ENCODE peak calls at places on chromosomes 13 and 19, in nine cellular contexts. One of them, this sample, is unnamed.

GRCh38 chr13:24693862-24694471 is 13.8 kb downstream of the ATP12A start:
- DNase-seq in GM23338: peak; percentile 95
- DNase-seq in HCT116: peak; percentile 74
- DNase-seq in PC-3: peak; percentile 78
- DNase-seq in IMR-90: peak; percentile 55
- DNase-seq in colonic mucosa: peak; percentile 49
- DNase-seq in A549: peak; percentile 70
- DNase-seq in A673: peak; percentile 85
- DNase-seq in CD8-positive, alpha-beta T cell: no peak
- DNase-seq in this sample: peak; percentile 42

GRCh38 chr19:57096640-57097361 is 23.0 kb upstream of the USP29 start:
- DNase-seq in GM23338: no peak
- DNase-seq in HCT116: no peak
- DNase-seq in PC-3: no peak
- DNase-seq in IMR-90: no peak
- DNase-seq in colonic mucosa: no peak
- DNase-seq in A549: no peak
- DNase-seq in A673: peak; percentile 34
- DNase-seq in CD8-positive, alpha-beta T cell: no peak
- DNase-seq in this sample: no peak

GRCh38 chr19:51000981-51001380 is 423 bp downstream of the KLK8 start:
- DNase-seq in GM23338: peak; percentile 84
- DNase-seq in HCT116: no peak
- DNase-seq in PC-3: no peak
- DNase-seq in IMR-90: no peak
- DNase-seq in colonic mucosa: no peak
- DNase-seq in A549: no peak
- DNase-seq in A673: no peak
- DNase-seq in CD8-positive, alpha-beta T cell: no peak
- DNase-seq in this sample: no peak

GRCh38 chr19:1970003-1970805 is 29.2 kb downstream of the CSNK1G2 start:
- DNase-seq in GM23338: no peak
- DNase-seq in HCT116: no peak
- DNase-seq in PC-3: peak; percentile 79
- DNase-seq in IMR-90: no peak
- DNase-seq in colonic mucosa: no peak
- DNase-seq in A549: no peak
- DNase-seq in A673: no peak
- DNase-seq in CD8-positive, alpha-beta T cell: no peak
- DNase-seq in this sample: no peak

GRCh38 chr13:97142452-97142851 is 79.7 kb upstream of the MBNL2 start:
- DNase-seq in GM23338: peak; percentile 56
- DNase-seq in HCT116: peak; percentile 78
- DNase-seq in PC-3: no peak
- DNase-seq in IMR-90: no peak
- DNase-seq in colonic mucosa: peak; percentile 77
- DNase-seq in A549: peak; percentile 53
- DNase-seq in A673: no peak
- DNase-seq in CD8-positive, alpha-beta T cell: no peak
- DNase-seq in this sample: peak; percentile 21

GRCh38 chr13:85261757-85262346 is 537.4 kb downstream of the SLITRK6 start:
- DNase-seq in GM23338: peak; percentile 11
- DNase-seq in HCT116: no peak
- DNase-seq in PC-3: peak; percentile 45
- DNase-seq in IMR-90: peak; percentile 12
- DNase-seq in colonic mucosa: no peak
- DNase-seq in A549: no peak
- DNase-seq in A673: peak; percentile 42
- DNase-seq in CD8-positive, alpha-beta T cell: no peak
- DNase-seq in this sample: no peak

GRCh38 chr13:99875391-99875790 is 96.2 kb downstream of the ZIC5 start:
- DNase-seq in GM23338: no peak
- DNase-seq in HCT116: no peak
- DNase-seq in PC-3: no peak
- DNase-seq in IMR-90: no peak
- DNase-seq in colonic mucosa: no peak
- DNase-seq in A549: no peak
- DNase-seq in A673: no peak
- DNase-seq in CD8-positive, alpha-beta T cell: no peak
- DNase-seq in this sample: no peak

GRCh38 chr19:12749938-12750521 is 1.6 kb upstream of the BEST2 start:
- DNase-seq in GM23338: peak; percentile 42
- DNase-seq in HCT116: no peak
- DNase-seq in PC-3: peak; percentile 64
- DNase-seq in IMR-90: peak; percentile 56
- DNase-seq in colonic mucosa: peak; percentile 33
- DNase-seq in A549: no peak
- DNase-seq in A673: peak; percentile 59
- DNase-seq in CD8-positive, alpha-beta T cell: no peak
- DNase-seq in this sample: peak; percentile 39

GRCh38 chr19:50167314-50167721 is 4.2 kb upstream of the IZUMO2 start:
- DNase-seq in GM23338: peak; percentile 12
- DNase-seq in HCT116: no peak
- DNase-seq in PC-3: peak; percentile 36
- DNase-seq in IMR-90: no peak
- DNase-seq in colonic mucosa: peak; percentile 64
- DNase-seq in A549: no peak
- DNase-seq in A673: peak; percentile 58
- DNase-seq in CD8-positive, alpha-beta T cell: no peak
- DNase-seq in this sample: no peak

GRCh38 chr13:107842562-107843180 is 372.7 kb downstream of the LIG4 start:
- DNase-seq in GM23338: no peak
- DNase-seq in HCT116: no peak
- DNase-seq in PC-3: peak; percentile 80
- DNase-seq in IMR-90: peak; percentile 58
- DNase-seq in colonic mucosa: no peak
- DNase-seq in A549: no peak
- DNase-seq in A673: peak; percentile 17
- DNase-seq in CD8-positive, alpha-beta T cell: no peak
- DNase-seq in this sample: no peak

GRCh38 chr19:52048604-52049493 is at the start of gene ZNF432:
- DNase-seq in GM23338: peak; percentile 100
- DNase-seq in HCT116: peak; percentile 16
- DNase-seq in PC-3: peak; percentile 94
- DNase-seq in IMR-90: peak; percentile 91
- DNase-seq in colonic mucosa: peak; percentile 92
- DNase-seq in A549: peak; percentile 72
- DNase-seq in A673: peak; percentile 95
- DNase-seq in CD8-positive, alpha-beta T cell: peak; percentile 76
- DNase-seq in this sample: peak; percentile 91

GRCh38 chr13:71517004-71517403 is 350.0 kb downstream of the DACH1 start:
- DNase-seq in GM23338: no peak
- DNase-seq in HCT116: peak; percentile 3
- DNase-seq in PC-3: peak; percentile 37
- DNase-seq in IMR-90: no peak
- DNase-seq in colonic mucosa: peak; percentile 32
- DNase-seq in A549: no peak
- DNase-seq in A673: peak; percentile 32
- DNase-seq in CD8-positive, alpha-beta T cell: no peak
- DNase-seq in this sample: peak; percentile 37

GRCh38 chr13:19864018-19864338 is 529 bp upstream of the ZMYM5 start:
- DNase-seq in GM23338: peak; percentile 54
- DNase-seq in HCT116: no peak
- DNase-seq in PC-3: no peak
- DNase-seq in IMR-90: no peak
- DNase-seq in colonic mucosa: peak; percentile 72
- DNase-seq in A549: no peak
- DNase-seq in A673: no peak
- DNase-seq in CD8-positive, alpha-beta T cell: peak; percentile 54
- DNase-seq in this sample: peak; percentile 56

GRCh38 chr19:35546532-35546931 is 1.1 kb downstream of the TMEM147 start:
- DNase-seq in GM23338: no peak
- DNase-seq in HCT116: no peak
- DNase-seq in PC-3: no peak
- DNase-seq in IMR-90: no peak
- DNase-seq in colonic mucosa: no peak
- DNase-seq in A549: no peak
- DNase-seq in A673: no peak
- DNase-seq in CD8-positive, alpha-beta T cell: no peak
- DNase-seq in this sample: no peak

GRCh38 chr19:10305139-10305806 is 4.3 kb downstream of the ZGLP1 start:
- DNase-seq in GM23338: no peak
- DNase-seq in HCT116: no peak
- DNase-seq in PC-3: no peak
- DNase-seq in IMR-90: peak; percentile 73
- DNase-seq in colonic mucosa: no peak
- DNase-seq in A549: no peak
- DNase-seq in A673: peak; percentile 47
- DNase-seq in CD8-positive, alpha-beta T cell: no peak
- DNase-seq in this sample: peak; percentile 40

GRCh38 chr19:18995804-18996241 is 37.5 kb downstream of the SUGP2 start:
- DNase-seq in GM23338: peak; percentile 93
- DNase-seq in HCT116: peak; percentile 23
- DNase-seq in PC-3: peak; percentile 70
- DNase-seq in IMR-90: peak; percentile 96
- DNase-seq in colonic mucosa: peak; percentile 40
- DNase-seq in A549: peak; percentile 65
- DNase-seq in A673: peak; percentile 97
- DNase-seq in CD8-positive, alpha-beta T cell: no peak
- DNase-seq in this sample: peak; percentile 88

GRCh38 chr19:48006762-48007161 is 12.3 kb downstream of the ELSPBP1 start:
- DNase-seq in GM23338: peak; percentile 83
- DNase-seq in HCT116: peak; percentile 32
- DNase-seq in PC-3: no peak
- DNase-seq in IMR-90: no peak
- DNase-seq in colonic mucosa: no peak
- DNase-seq in A549: peak; percentile 51
- DNase-seq in A673: peak; percentile 19
- DNase-seq in CD8-positive, alpha-beta T cell: no peak
- DNase-seq in this sample: no peak

GRCh38 chr13:106630650-106631049 is 62.7 kb upstream of the ARGLU1 start:
- DNase-seq in GM23338: no peak
- DNase-seq in HCT116: no peak
- DNase-seq in PC-3: no peak
- DNase-seq in IMR-90: no peak
- DNase-seq in colonic mucosa: no peak
- DNase-seq in A549: no peak
- DNase-seq in A673: no peak
- DNase-seq in CD8-positive, alpha-beta T cell: no peak
- DNase-seq in this sample: no peak

GRCh38 chr13:106626473-106626872 is 58.5 kb upstream of the ARGLU1 start:
- DNase-seq in GM23338: no peak
- DNase-seq in HCT116: no peak
- DNase-seq in PC-3: no peak
- DNase-seq in IMR-90: no peak
- DNase-seq in colonic mucosa: no peak
- DNase-seq in A549: no peak
- DNase-seq in A673: no peak
- DNase-seq in CD8-positive, alpha-beta T cell: no peak
- DNase-seq in this sample: no peak

GRCh38 chr13:106625578-106625977 is 57.6 kb upstream of the ARGLU1 start:
- DNase-seq in GM23338: no peak
- DNase-seq in HCT116: no peak
- DNase-seq in PC-3: no peak
- DNase-seq in IMR-90: no peak
- DNase-seq in colonic mucosa: no peak
- DNase-seq in A549: no peak
- DNase-seq in A673: no peak
- DNase-seq in CD8-positive, alpha-beta T cell: no peak
- DNase-seq in this sample: no peak

GRCh38 chr13:106630162-106630561 is 62.2 kb upstream of the ARGLU1 start:
- DNase-seq in GM23338: no peak
- DNase-seq in HCT116: no peak
- DNase-seq in PC-3: no peak
- DNase-seq in IMR-90: no peak
- DNase-seq in colonic mucosa: no peak
- DNase-seq in A549: no peak
- DNase-seq in A673: peak; percentile 20
- DNase-seq in CD8-positive, alpha-beta T cell: no peak
- DNase-seq in this sample: no peak

DNA sequence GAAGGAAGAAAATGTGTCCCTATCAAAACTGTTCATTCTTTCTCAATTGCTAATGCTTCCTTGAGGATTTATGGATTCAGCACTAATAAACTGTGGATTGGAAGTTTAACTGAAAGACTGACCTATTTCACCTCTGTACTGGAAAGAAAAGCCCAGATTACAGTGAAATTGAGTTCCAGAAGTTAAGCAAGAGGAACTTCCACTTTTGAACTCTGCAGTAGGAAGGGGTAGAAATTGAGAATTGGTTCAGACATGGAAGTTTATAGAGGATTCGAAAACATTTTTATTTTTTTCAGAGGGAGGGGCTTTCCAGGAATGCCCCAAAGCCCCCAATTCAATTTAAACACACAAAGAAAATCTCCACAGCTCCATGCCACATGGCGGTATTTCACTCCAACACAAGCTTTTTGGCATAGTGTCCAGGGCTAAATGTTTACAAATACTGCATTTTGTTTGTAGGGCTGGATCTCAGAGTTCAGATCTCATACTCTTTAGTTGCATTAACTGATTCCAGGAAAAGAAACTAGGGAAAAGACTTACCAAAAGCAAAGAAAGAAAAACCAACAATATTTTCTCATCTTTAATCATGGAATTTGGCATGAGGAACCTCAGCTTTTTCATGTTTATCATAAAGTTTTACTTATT is 61.3 kb upstream of the ARGLU1 start:
- DNase-seq in GM23338: no peak
- DNase-seq in HCT116: no peak
- DNase-seq in PC-3: no peak
- DNase-seq in IMR-90: no peak
- DNase-seq in colonic mucosa: no peak
- DNase-seq in A549: no peak
- DNase-seq in A673: no peak
- DNase-seq in CD8-positive, alpha-beta T cell: no peak
- DNase-seq in this sample: no peak
- H3K27ac ChIP-seq in GM23338: no peak overlapping the region
- H3K27ac ChIP-seq in HCT116: no peak overlapping the region
- H3K27ac ChIP-seq in PC-3: no peak overlapping the region
- H3K27ac ChIP-seq in IMR-90: no peak overlapping the region
- H3K27ac ChIP-seq in colonic mucosa: peak overlapping the region; percentile 28
- H3K27ac ChIP-seq in A549: no peak overlapping the region
- H3K27ac ChIP-seq in A673: no peak overlapping the region
- H3K27ac ChIP-seq in CD8-positive, alpha-beta T cell: no peak overlapping the region
- H3K27ac ChIP-seq in this sample: no peak overlapping the region

GRCh38 chr13:59343993-59344780 is 819.5 kb downstream of the DIAPH3 start:
- DNase-seq in GM23338: no peak
- DNase-seq in HCT116: no peak
- DNase-seq in PC-3: no peak
- DNase-seq in IMR-90: no peak
- DNase-seq in colonic mucosa: no peak
- DNase-seq in A549: no peak
- DNase-seq in A673: peak; percentile 19
- DNase-seq in CD8-positive, alpha-beta T cell: no peak
- DNase-seq in this sample: no peak
- H3K27ac ChIP-seq in GM23338: no peak overlapping the region
- H3K27ac ChIP-seq in HCT116: no peak overlapping the region
- H3K27ac ChIP-seq in PC-3: no peak overlapping the region
- H3K27ac ChIP-seq in IMR-90: no peak overlapping the region
- H3K27ac ChIP-seq in colonic mucosa: no peak overlapping the region
- H3K27ac ChIP-seq in A549: no peak overlapping the region
- H3K27ac ChIP-seq in A673: no peak overlapping the region
- H3K27ac ChIP-seq in CD8-positive, alpha-beta T cell: no peak overlapping the region
- H3K27ac ChIP-seq in this sample: no peak overlapping the region

GRCh38 chr13:73073050-73073449 is 14.2 kb downstream of the KLF5 start:
- DNase-seq in GM23338: no peak
- DNase-seq in HCT116: no peak
- DNase-seq in PC-3: no peak
- DNase-seq in IMR-90: no peak
- DNase-seq in colonic mucosa: peak; percentile 28
- DNase-seq in A549: no peak
- DNase-seq in A673: peak; percentile 11
- DNase-seq in CD8-positive, alpha-beta T cell: no peak
- DNase-seq in this sample: no peak
- H3K27ac ChIP-seq in GM23338: no peak overlapping the region
- H3K27ac ChIP-seq in HCT116: no peak overlapping the region
- H3K27ac ChIP-seq in PC-3: no peak overlapping the region
- H3K27ac ChIP-seq in IMR-90: peak overlapping the region; percentile 68
- H3K27ac ChIP-seq in colonic mucosa: peak overlapping the region; percentile 72
- H3K27ac ChIP-seq in A549: peak overlapping the region; percentile 63
- H3K27ac ChIP-seq in A673: peak overlapping the region; percentile 38
- H3K27ac ChIP-seq in CD8-positive, alpha-beta T cell: no peak overlapping the region
- H3K27ac ChIP-seq in this sample: no peak overlapping the region

GRCh38 chr13:112748947-112749346 is 59.1 kb downstream of the ATP11A start:
- DNase-seq in GM23338: no peak
- DNase-seq in HCT116: no peak
- DNase-seq in PC-3: no peak
- DNase-seq in IMR-90: no peak
- DNase-seq in colonic mucosa: no peak
- DNase-seq in A549: no peak
- DNase-seq in A673: no peak
- DNase-seq in CD8-positive, alpha-beta T cell: no peak
- DNase-seq in this sample: no peak
- H3K27ac ChIP-seq in GM23338: no peak overlapping the region
- H3K27ac ChIP-seq in HCT116: no peak overlapping the region
- H3K27ac ChIP-seq in PC-3: no peak overlapping the region
- H3K27ac ChIP-seq in IMR-90: no peak overlapping the region
- H3K27ac ChIP-seq in colonic mucosa: no peak overlapping the region
- H3K27ac ChIP-seq in A549: no peak overlapping the region
- H3K27ac ChIP-seq in A673: no peak overlapping the region
- H3K27ac ChIP-seq in CD8-positive, alpha-beta T cell: no peak overlapping the region
- H3K27ac ChIP-seq in this sample: no peak overlapping the region